ENCODE peak calls at places on chromosomes 5 and 9, in seven cellular contexts. M is HFF-Myc, V is astrocyte of the cerebellum, F is fibroblast of villous mesenchyme, R is foreskin fibroblast, I is uterus, K is sigmoid colon. P is an unnamed sample.

GRCh38 chr9:27227192-27227591 is 69.8 kb downstream of the EQTN start:
- DNase-seq in I (no peak), R (no peak), M (no peak), F (peak; percentile 94), V (no peak), K (no peak), P (no peak)

GRCh38 chr5:73388371-73388684 is 60.2 kb downstream of the FOXD1 start:
- DNase-seq in V (no peak), I (no peak), R (peak; percentile 41), M (no peak), F (peak; percentile 23), K (no peak), P (no peak)

GRCh38 chr5:51187953-51188591 is 195.2 kb upstream of the ISL1 start:
- DNase-seq in F (no peak), M (no peak), V (no peak), K (no peak), R (no peak), I (no peak), P (no peak)

GRCh38 chr9:113933188-113933587 is 57.1 kb downstream of the ZNF618 start:
- DNase-seq in R (no peak), V (no peak), M (no peak), I (no peak), F (no peak), K (no peak), P (no peak)

GRCh38 chr5:138911441-138911840 is 36.3 kb upstream of the LRRTM2 start:
- DNase-seq in V (peak; percentile 39), R (no peak), I (no peak), K (no peak), M (no peak), F (peak; percentile 37), P (peak; percentile 15)

GRCh38 chr5:148910216-148910615 is 83.8 kb downstream of the ADRB2 start:
- DNase-seq in M (no peak), R (no peak), K (no peak), I (no peak), F (no peak), V (no peak), P (no peak)

GRCh38 chr5:103487822-103488493 is 74.6 kb downstream of the NUDT12 start:
- DNase-seq in R (no peak), I (no peak), K (no peak), F (peak; percentile 20), V (no peak), M (no peak), P (no peak)

GRCh38 chr5:115435776-115436712 is 108.5 kb downstream of the FEM1C start:
- DNase-seq in K (no peak), I (no peak), V (no peak), F (peak; percentile 23), M (no peak), R (no peak), P (no peak)

GRCh38 chr5:132457371-132458225 is 33.0 kb downstream of the IRF1 start:
- DNase-seq in M (no peak), F (peak; percentile 97), R (peak; percentile 92), V (no peak), I (peak; percentile 55), K (peak; percentile 81), P (peak; percentile 62)

GRCh38 chr5:18653216-18653752 is 1019.0 kb downstream of the TAF11L14 start:
- DNase-seq in R (no peak), M (no peak), F (no peak), I (no peak), V (no peak), K (no peak), P (no peak)

GRCh38 chr9:127066775-127067111 is 55.7 kb downstream of the ANGPTL2 start:
- DNase-seq in V (no peak), I (no peak), F (peak; percentile 92), R (peak; percentile 47), M (no peak), K (no peak), P (no peak)

GRCh38 chr5:135211791-135212190 is 177.8 kb upstream of the PITX1 start:
- DNase-seq in K (no peak), V (no peak), M (no peak), R (peak; percentile 41), I (no peak), F (no peak), P (no peak)

GRCh38 chr5:172860520-172861443 is 26.7 kb downstream of the ERGIC1 start:
- DNase-seq in V (peak; percentile 60), I (peak; percentile 86), K (peak; percentile 97), R (peak; percentile 87), M (no peak), F (peak; percentile 65), P (no peak)

GRCh38 chr5:82225525-82226172 is 52.5 kb downstream of the RPS23 start:
- DNase-seq in I (peak; percentile 37), F (peak; percentile 67), M (peak; percentile 43), K (peak; percentile 69), R (peak; percentile 77), V (peak; percentile 44), P (no peak)

GRCh38 chr5:5277118-5277517 is 137.0 kb downstream of the ADAMTS16 start:
- DNase-seq in I (no peak), M (no peak), K (no peak), R (no peak), V (no peak), F (no peak), P (no peak)

GRCh38 chr5:11904270-11904906 is at the start of gene CTNND2:
- DNase-seq in F (no peak), R (peak; percentile 4), K (no peak), V (peak; percentile 73), I (no peak), M (no peak), P (no peak)

GRCh38 chr5:126614189-126614588 is 13.4 kb downstream of the PHAX start:
- DNase-seq in I (no peak), R (no peak), K (no peak), F (no peak), V (no peak), M (no peak), P (no peak)

GRCh38 chr9:33686942-33687341 is 108.4 kb upstream of the PRSS3 start:
- DNase-seq in V (no peak), M (no peak), I (no peak), F (no peak), R (no peak), K (no peak), P (no peak)
- TF ChIP-seq CTCF in V (no peak), M (no peak), I (no peak), F (no peak), R (no peak), K (no peak), P (no peak)

GRCh38 chr9:130242270-130243014 is 23.1 kb upstream of the HMCN2 start:
- DNase-seq in K (peak; percentile 70), F (no peak), R (no peak), I (no peak), V (no peak), M (no peak), P (no peak)
- H3K4me3 ChIP-seq in K (no peak overlapping the region), F (no peak overlapping the region), R (no peak overlapping the region), I (no peak overlapping the region), V (no peak overlapping the region), M (no peak overlapping the region), P (no peak overlapping the region)

GRCh38 chr5:122154910-122155309 is 25.6 kb downstream of the ZNF474 start:
- DNase-seq in R (peak; percentile 71), F (peak; percentile 90), K (peak; percentile 79), I (no peak), V (peak; percentile 65), M (no peak), P (no peak)
- TF ChIP-seq CTCF in R (no peak), F (peak; percentile 5), K (no peak), I (no peak), V (no peak), M (no peak), P (no peak)

DNA sequence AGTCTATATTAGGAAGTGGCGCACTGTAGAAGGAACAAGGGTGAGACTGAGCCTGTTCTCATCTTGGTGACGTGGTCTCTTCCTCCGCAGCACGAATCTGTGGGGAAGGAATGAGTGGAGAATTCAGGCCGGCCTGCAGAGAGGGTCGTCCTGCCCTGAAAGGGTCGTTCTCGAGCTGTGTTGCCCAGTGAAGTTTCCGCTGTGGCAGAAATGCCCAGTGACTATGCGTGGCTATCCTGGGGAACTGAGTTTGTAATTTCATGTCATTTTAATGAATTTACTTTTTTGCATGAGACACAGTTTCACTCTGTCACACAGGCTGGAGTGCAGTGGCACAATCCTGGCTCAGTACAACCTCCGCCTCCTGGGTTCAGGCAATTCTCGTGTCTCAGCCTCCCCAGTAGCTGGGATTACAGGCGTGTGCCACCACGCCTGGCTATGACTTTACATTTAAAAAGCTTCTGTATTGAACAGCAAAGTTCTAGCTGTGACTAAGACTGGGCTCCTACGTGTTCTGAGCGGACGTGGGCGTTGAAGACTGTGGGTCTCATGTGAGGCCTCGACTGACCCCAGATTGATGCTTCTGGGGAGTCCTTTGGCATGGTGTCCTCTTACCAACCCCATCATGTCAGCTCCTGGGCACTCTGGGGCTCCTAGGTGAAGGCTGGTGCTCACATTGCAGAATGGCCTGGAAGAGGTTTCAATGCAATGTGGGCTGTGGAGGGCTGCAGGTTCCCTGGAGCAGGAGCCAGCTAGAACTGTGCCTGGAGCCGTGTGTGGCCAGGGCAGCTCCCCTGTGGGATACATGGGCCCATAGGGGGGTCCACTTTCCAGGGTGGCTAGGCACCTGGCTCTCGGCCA is 29.4 kb downstream of the SLC25A25 start:
- DNase-seq in F (no peak), R (no peak), K (no peak), M (no peak), I (no peak), V (no peak), P (no peak)
- H3K4me3 ChIP-seq in F (no peak overlapping the region), R (no peak overlapping the region), K (no peak overlapping the region), M (no peak overlapping the region), I (peak overlapping the region; percentile 45), V (peak overlapping the region; percentile 46), P (no peak overlapping the region)

DNA sequence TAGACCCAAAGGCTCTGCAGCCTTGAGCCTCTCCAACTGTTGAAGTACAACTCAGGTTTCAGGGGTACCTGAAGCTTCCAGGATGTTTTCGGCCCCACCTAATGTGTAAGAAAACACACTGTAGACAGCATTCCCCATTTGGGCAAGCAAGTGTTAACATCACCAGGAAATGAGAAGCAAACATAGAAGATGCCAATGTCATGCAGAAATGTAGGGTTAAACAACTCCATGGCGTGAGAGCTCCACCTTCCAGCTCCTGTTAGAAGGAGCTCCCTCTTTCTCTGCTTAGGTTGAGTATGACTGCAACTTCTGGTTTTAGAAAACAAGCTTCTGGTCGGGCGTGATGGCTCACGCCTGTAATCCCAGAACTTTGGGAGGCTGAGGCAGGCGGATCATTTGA is 31.0 kb upstream of the DENND1A start:
- DNase-seq in V (no peak), I (no peak), R (no peak), K (no peak), M (no peak), F (no peak), P (no peak)
- TF ChIP-seq CTCF in V (no peak), I (no peak), R (no peak), K (no peak), M (no peak), F (no peak), P (no peak)

DNA sequence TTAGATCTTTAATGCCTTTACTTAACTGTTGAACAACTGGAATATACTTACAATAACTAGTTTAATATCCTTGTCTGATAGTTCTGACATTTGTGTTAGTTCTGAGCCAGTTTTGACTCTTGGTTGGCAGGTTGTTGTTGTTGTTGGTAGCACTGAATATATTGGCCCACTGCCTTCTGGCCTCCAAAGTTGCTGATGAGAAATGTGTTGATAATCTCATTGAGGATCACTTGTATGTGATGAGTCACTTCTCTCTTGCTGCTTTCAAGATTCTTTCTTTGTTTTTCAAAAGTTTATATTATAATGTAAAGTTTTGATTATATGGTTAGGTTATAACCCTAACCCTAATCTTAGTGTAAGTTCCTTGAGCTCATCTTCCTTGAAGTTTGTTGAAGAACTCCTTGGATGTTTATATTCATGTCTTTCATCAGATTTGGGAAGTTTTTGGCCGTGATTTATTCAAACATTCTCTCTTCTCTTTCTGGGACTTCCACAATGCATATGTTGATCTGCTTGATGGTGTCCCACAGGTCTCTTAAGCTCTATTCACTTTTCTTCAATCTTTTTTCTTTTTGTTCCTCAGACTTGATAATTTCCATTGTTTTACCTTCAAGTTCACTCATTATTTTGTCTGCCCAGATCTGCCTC is 149.7 kb downstream of the FGF18 start:
- DNase-seq in R (no peak), I (no peak), M (no peak), V (no peak), F (no peak), K (no peak), P (no peak)
- H3K4me3 ChIP-seq in R (no peak overlapping the region), I (no peak overlapping the region), M (no peak overlapping the region), V (no peak overlapping the region), F (no peak overlapping the region), K (no peak overlapping the region), P (no peak overlapping the region)

P was measured in BJ.